ENCODE peak calls at places on chromosomes 1 and 21, in ten cellular contexts. One of them, this sample, is unnamed.

GRCh38 chr1:89724369-89725015 is 91.6 kb downstream of the LRRC8C start:
- DNase-seq in activated CD4-positive, CD25-positive, alpha-beta regulatory T cell: no peak
- DNase-seq in cardiac fibroblast: peak; percentile 93
- DNase-seq in endothelial cell: no peak
- DNase-seq in adipocyte: no peak
- DNase-seq in lung: no peak
- DNase-seq in neural progenitor cell: no peak
- DNase-seq in right cardiac atrium: no peak
- DNase-seq in colonic mucosa: no peak
- DNase-seq in NCI-H2227 treated with DMSO at 0.1 percent for 48 hours: no peak
- DNase-seq in this sample: no peak

GRCh38 chr1:221810406-221810805 is 68.5 kb upstream of the DUSP10 start:
- DNase-seq in activated CD4-positive, CD25-positive, alpha-beta regulatory T cell: no peak
- DNase-seq in cardiac fibroblast: peak; percentile 80
- DNase-seq in endothelial cell: no peak
- DNase-seq in adipocyte: peak; percentile 45
- DNase-seq in lung: no peak
- DNase-seq in neural progenitor cell: no peak
- DNase-seq in right cardiac atrium: no peak
- DNase-seq in colonic mucosa: no peak
- DNase-seq in NCI-H2227 treated with DMSO at 0.1 percent for 48 hours: no peak
- DNase-seq in this sample: no peak

GRCh38 chr1:197198333-197198732 is 51.9 kb upstream of the ASPM start:
- DNase-seq in activated CD4-positive, CD25-positive, alpha-beta regulatory T cell: no peak
- DNase-seq in cardiac fibroblast: no peak
- DNase-seq in endothelial cell: no peak
- DNase-seq in adipocyte: no peak
- DNase-seq in lung: no peak
- DNase-seq in neural progenitor cell: no peak
- DNase-seq in right cardiac atrium: no peak
- DNase-seq in colonic mucosa: no peak
- DNase-seq in NCI-H2227 treated with DMSO at 0.1 percent for 48 hours: no peak
- DNase-seq in this sample: no peak

GRCh38 chr1:227318852-227319607 is 738 bp upstream of the CDC42BPA start:
- DNase-seq in activated CD4-positive, CD25-positive, alpha-beta regulatory T cell: no peak
- DNase-seq in cardiac fibroblast: peak; percentile 38
- DNase-seq in endothelial cell: peak; percentile 40
- DNase-seq in adipocyte: peak; percentile 70
- DNase-seq in lung: peak; percentile 45
- DNase-seq in neural progenitor cell: peak; percentile 81
- DNase-seq in right cardiac atrium: peak; percentile 65
- DNase-seq in colonic mucosa: peak; percentile 66
- DNase-seq in NCI-H2227 treated with DMSO at 0.1 percent for 48 hours: peak; percentile 79
- DNase-seq in this sample: no peak

GRCh38 chr1:228735871-228736586 is 750 bp downstream of the RHOU start:
- DNase-seq in activated CD4-positive, CD25-positive, alpha-beta regulatory T cell: no peak
- DNase-seq in cardiac fibroblast: peak; percentile 19
- DNase-seq in endothelial cell: peak; percentile 37
- DNase-seq in adipocyte: peak; percentile 41
- DNase-seq in lung: peak; percentile 51
- DNase-seq in neural progenitor cell: peak; percentile 58
- DNase-seq in right cardiac atrium: peak; percentile 82
- DNase-seq in colonic mucosa: peak; percentile 72
- DNase-seq in NCI-H2227 treated with DMSO at 0.1 percent for 48 hours: no peak
- DNase-seq in this sample: peak; percentile 14

GRCh38 chr1:55362558-55362957 is 147.4 kb upstream of the USP24 start:
- DNase-seq in activated CD4-positive, CD25-positive, alpha-beta regulatory T cell: no peak
- DNase-seq in cardiac fibroblast: peak; percentile 86
- DNase-seq in endothelial cell: no peak
- DNase-seq in adipocyte: peak; percentile 54
- DNase-seq in lung: no peak
- DNase-seq in neural progenitor cell: no peak
- DNase-seq in right cardiac atrium: no peak
- DNase-seq in colonic mucosa: no peak
- DNase-seq in NCI-H2227 treated with DMSO at 0.1 percent for 48 hours: no peak
- DNase-seq in this sample: no peak

GRCh38 chr1:192807221-192807967 is 1.4 kb upstream of the RGS2 start:
- DNase-seq in activated CD4-positive, CD25-positive, alpha-beta regulatory T cell: no peak
- DNase-seq in cardiac fibroblast: peak; percentile 62
- DNase-seq in endothelial cell: no peak
- DNase-seq in adipocyte: peak; percentile 39
- DNase-seq in lung: no peak
- DNase-seq in neural progenitor cell: no peak
- DNase-seq in right cardiac atrium: no peak
- DNase-seq in colonic mucosa: no peak
- DNase-seq in NCI-H2227 treated with DMSO at 0.1 percent for 48 hours: peak; percentile 8
- DNase-seq in this sample: no peak

GRCh38 chr1:211885746-211886522 is 55.4 kb upstream of the LPGAT1 start:
- DNase-seq in activated CD4-positive, CD25-positive, alpha-beta regulatory T cell: no peak
- DNase-seq in cardiac fibroblast: no peak
- DNase-seq in endothelial cell: no peak
- DNase-seq in adipocyte: peak; percentile 13
- DNase-seq in lung: no peak
- DNase-seq in neural progenitor cell: no peak
- DNase-seq in right cardiac atrium: no peak
- DNase-seq in colonic mucosa: no peak
- DNase-seq in NCI-H2227 treated with DMSO at 0.1 percent for 48 hours: no peak
- DNase-seq in this sample: no peak

GRCh38 chr1:41400235-41400634 is 39.0 kb downstream of the FOXO6 start:
- DNase-seq in activated CD4-positive, CD25-positive, alpha-beta regulatory T cell: no peak
- DNase-seq in cardiac fibroblast: no peak
- DNase-seq in endothelial cell: no peak
- DNase-seq in adipocyte: no peak
- DNase-seq in lung: no peak
- DNase-seq in neural progenitor cell: no peak
- DNase-seq in right cardiac atrium: peak; percentile 59
- DNase-seq in colonic mucosa: no peak
- DNase-seq in NCI-H2227 treated with DMSO at 0.1 percent for 48 hours: no peak
- DNase-seq in this sample: no peak

GRCh38 chr1:101683561-101683960 is 313.2 kb downstream of the OLFM3 start:
- DNase-seq in activated CD4-positive, CD25-positive, alpha-beta regulatory T cell: no peak
- DNase-seq in cardiac fibroblast: no peak
- DNase-seq in endothelial cell: no peak
- DNase-seq in adipocyte: no peak
- DNase-seq in lung: no peak
- DNase-seq in neural progenitor cell: no peak
- DNase-seq in right cardiac atrium: no peak
- DNase-seq in colonic mucosa: no peak
- DNase-seq in NCI-H2227 treated with DMSO at 0.1 percent for 48 hours: no peak
- DNase-seq in this sample: no peak

GRCh38 chr21:20617130-20617529 is 381.1 kb upstream of the NCAM2 start:
- DNase-seq in activated CD4-positive, CD25-positive, alpha-beta regulatory T cell: no peak
- DNase-seq in cardiac fibroblast: no peak
- DNase-seq in endothelial cell: no peak
- DNase-seq in adipocyte: no peak
- DNase-seq in lung: no peak
- DNase-seq in neural progenitor cell: peak; percentile 55
- DNase-seq in right cardiac atrium: no peak
- DNase-seq in colonic mucosa: no peak
- DNase-seq in NCI-H2227 treated with DMSO at 0.1 percent for 48 hours: no peak
- DNase-seq in this sample: no peak

GRCh38 chr21:45544449-45545235 is 2.4 kb upstream of the SLC19A1 start:
- DNase-seq in activated CD4-positive, CD25-positive, alpha-beta regulatory T cell: no peak
- DNase-seq in cardiac fibroblast: no peak
- DNase-seq in endothelial cell: no peak
- DNase-seq in adipocyte: no peak
- DNase-seq in lung: no peak
- DNase-seq in neural progenitor cell: no peak
- DNase-seq in right cardiac atrium: peak; percentile 46
- DNase-seq in colonic mucosa: no peak
- DNase-seq in NCI-H2227 treated with DMSO at 0.1 percent for 48 hours: no peak
- DNase-seq in this sample: no peak

GRCh38 chr1:226661271-226661670 is 77.8 kb downstream of the ITPKB start:
- DNase-seq in activated CD4-positive, CD25-positive, alpha-beta regulatory T cell: no peak
- DNase-seq in cardiac fibroblast: no peak
- DNase-seq in endothelial cell: no peak
- DNase-seq in adipocyte: no peak
- DNase-seq in lung: no peak
- DNase-seq in neural progenitor cell: no peak
- DNase-seq in right cardiac atrium: no peak
- DNase-seq in colonic mucosa: no peak
- DNase-seq in NCI-H2227 treated with DMSO at 0.1 percent for 48 hours: no peak
- DNase-seq in this sample: no peak

GRCh38 chr1:12593621-12594066 is 24.4 kb downstream of the DHRS3 start:
- DNase-seq in activated CD4-positive, CD25-positive, alpha-beta regulatory T cell: no peak
- DNase-seq in cardiac fibroblast: peak; percentile 81
- DNase-seq in endothelial cell: no peak
- DNase-seq in adipocyte: peak; percentile 73
- DNase-seq in lung: peak; percentile 35
- DNase-seq in neural progenitor cell: no peak
- DNase-seq in right cardiac atrium: peak; percentile 88
- DNase-seq in colonic mucosa: peak; percentile 47
- DNase-seq in NCI-H2227 treated with DMSO at 0.1 percent for 48 hours: no peak
- DNase-seq in this sample: no peak

GRCh38 chr1:54297596-54298283 is 97.8 kb downstream of the MRPL37 start:
- DNase-seq in activated CD4-positive, CD25-positive, alpha-beta regulatory T cell: no peak
- DNase-seq in cardiac fibroblast: peak; percentile 18
- DNase-seq in endothelial cell: no peak
- DNase-seq in adipocyte: no peak
- DNase-seq in lung: no peak
- DNase-seq in neural progenitor cell: peak; percentile 91
- DNase-seq in right cardiac atrium: no peak
- DNase-seq in colonic mucosa: peak; percentile 85
- DNase-seq in NCI-H2227 treated with DMSO at 0.1 percent for 48 hours: no peak
- DNase-seq in this sample: no peak

GRCh38 chr21:44391345-44392091 is 38.1 kb downstream of the TRPM2 start:
- DNase-seq in activated CD4-positive, CD25-positive, alpha-beta regulatory T cell: no peak
- DNase-seq in cardiac fibroblast: no peak
- DNase-seq in endothelial cell: no peak
- DNase-seq in adipocyte: no peak
- DNase-seq in lung: no peak
- DNase-seq in neural progenitor cell: no peak
- DNase-seq in right cardiac atrium: peak; percentile 86
- DNase-seq in colonic mucosa: peak; percentile 40
- DNase-seq in NCI-H2227 treated with DMSO at 0.1 percent for 48 hours: no peak
- DNase-seq in this sample: no peak

GRCh38 chr1:3011631-3012510 is 9.4 kb upstream of the ACTRT2 start:
- DNase-seq in activated CD4-positive, CD25-positive, alpha-beta regulatory T cell: no peak
- DNase-seq in cardiac fibroblast: no peak
- DNase-seq in endothelial cell: no peak
- DNase-seq in adipocyte: no peak
- DNase-seq in lung: no peak
- DNase-seq in neural progenitor cell: no peak
- DNase-seq in right cardiac atrium: no peak
- DNase-seq in colonic mucosa: no peak
- DNase-seq in NCI-H2227 treated with DMSO at 0.1 percent for 48 hours: no peak
- DNase-seq in this sample: no peak

GRCh38 chr1:90476994-90477393 is 240.1 kb downstream of the BARHL2 start:
- DNase-seq in activated CD4-positive, CD25-positive, alpha-beta regulatory T cell: no peak
- DNase-seq in cardiac fibroblast: no peak
- DNase-seq in endothelial cell: no peak
- DNase-seq in adipocyte: no peak
- DNase-seq in lung: no peak
- DNase-seq in neural progenitor cell: peak; percentile 21
- DNase-seq in right cardiac atrium: no peak
- DNase-seq in colonic mucosa: no peak
- DNase-seq in NCI-H2227 treated with DMSO at 0.1 percent for 48 hours: no peak
- DNase-seq in this sample: no peak

GRCh38 chr1:14659913-14660312 is 61.4 kb downstream of the KAZN start:
- DNase-seq in activated CD4-positive, CD25-positive, alpha-beta regulatory T cell: no peak
- DNase-seq in cardiac fibroblast: no peak
- DNase-seq in endothelial cell: no peak
- DNase-seq in adipocyte: no peak
- DNase-seq in lung: no peak
- DNase-seq in neural progenitor cell: peak; percentile 60
- DNase-seq in right cardiac atrium: no peak
- DNase-seq in colonic mucosa: no peak
- DNase-seq in NCI-H2227 treated with DMSO at 0.1 percent for 48 hours: peak; percentile 81
- DNase-seq in this sample: no peak

GRCh38 chr1:28329395-28330153 is 734 bp downstream of the MED18 start:
- DNase-seq in activated CD4-positive, CD25-positive, alpha-beta regulatory T cell: no peak
- DNase-seq in cardiac fibroblast: peak; percentile 44
- DNase-seq in endothelial cell: peak; percentile 26
- DNase-seq in adipocyte: peak; percentile 36
- DNase-seq in lung: no peak
- DNase-seq in neural progenitor cell: peak; percentile 60
- DNase-seq in right cardiac atrium: peak; percentile 60
- DNase-seq in colonic mucosa: peak; percentile 36
- DNase-seq in NCI-H2227 treated with DMSO at 0.1 percent for 48 hours: peak; percentile 10
- DNase-seq in this sample: no peak

GRCh38 chr1:80059940-80060339 is 1053.4 kb upstream of the ADGRL4 start:
- DNase-seq in activated CD4-positive, CD25-positive, alpha-beta regulatory T cell: no peak
- DNase-seq in cardiac fibroblast: peak; percentile 45
- DNase-seq in endothelial cell: no peak
- DNase-seq in adipocyte: no peak
- DNase-seq in lung: no peak
- DNase-seq in neural progenitor cell: no peak
- DNase-seq in right cardiac atrium: no peak
- DNase-seq in colonic mucosa: no peak
- DNase-seq in NCI-H2227 treated with DMSO at 0.1 percent for 48 hours: no peak
- DNase-seq in this sample: no peak

GRCh38 chr21:44965251-44966022 is 25.6 kb downstream of the SLX9 start:
- DNase-seq in activated CD4-positive, CD25-positive, alpha-beta regulatory T cell: no peak
- DNase-seq in cardiac fibroblast: peak; percentile 38
- DNase-seq in endothelial cell: no peak
- DNase-seq in adipocyte: peak; percentile 26
- DNase-seq in lung: no peak
- DNase-seq in neural progenitor cell: no peak
- DNase-seq in right cardiac atrium: peak; percentile 47
- DNase-seq in colonic mucosa: no peak
- DNase-seq in NCI-H2227 treated with DMSO at 0.1 percent for 48 hours: no peak
- DNase-seq in this sample: no peak

GRCh38 chr1:109299087-109299983 is 7.5 kb downstream of the MYBPHL start:
- DNase-seq in activated CD4-positive, CD25-positive, alpha-beta regulatory T cell: no peak
- DNase-seq in cardiac fibroblast: peak; percentile 89
- DNase-seq in endothelial cell: no peak
- DNase-seq in adipocyte: peak; percentile 83
- DNase-seq in lung: no peak
- DNase-seq in neural progenitor cell: no peak
- DNase-seq in right cardiac atrium: peak; percentile 89
- DNase-seq in colonic mucosa: no peak
- DNase-seq in NCI-H2227 treated with DMSO at 0.1 percent for 48 hours: no peak
- DNase-seq in this sample: no peak

GRCh38 chr1:212979340-212980122 is 29.2 kb downstream of the VASH2 start:
- DNase-seq in activated CD4-positive, CD25-positive, alpha-beta regulatory T cell: no peak
- DNase-seq in cardiac fibroblast: peak; percentile 10
- DNase-seq in endothelial cell: no peak
- DNase-seq in adipocyte: no peak
- DNase-seq in lung: no peak
- DNase-seq in neural progenitor cell: no peak
- DNase-seq in right cardiac atrium: no peak
- DNase-seq in colonic mucosa: no peak
- DNase-seq in NCI-H2227 treated with DMSO at 0.1 percent for 48 hours: no peak
- DNase-seq in this sample: no peak

GRCh38 chr1:156786640-156787039 is 19.3 kb downstream of the PRCC start:
- DNase-seq in activated CD4-positive, CD25-positive, alpha-beta regulatory T cell: no peak
- DNase-seq in cardiac fibroblast: no peak
- DNase-seq in endothelial cell: no peak
- DNase-seq in adipocyte: no peak
- DNase-seq in lung: no peak
- DNase-seq in neural progenitor cell: no peak
- DNase-seq in right cardiac atrium: no peak
- DNase-seq in colonic mucosa: no peak
- DNase-seq in NCI-H2227 treated with DMSO at 0.1 percent for 48 hours: no peak
- DNase-seq in this sample: no peak

GRCh38 chr1:119488216-119488615 is 18.8 kb upstream of the HSD3B1 start:
- DNase-seq in activated CD4-positive, CD25-positive, alpha-beta regulatory T cell: no peak
- DNase-seq in cardiac fibroblast: no peak
- DNase-seq in endothelial cell: no peak
- DNase-seq in adipocyte: no peak
- DNase-seq in lung: no peak
- DNase-seq in neural progenitor cell: no peak
- DNase-seq in right cardiac atrium: no peak
- DNase-seq in colonic mucosa: no peak
- DNase-seq in NCI-H2227 treated with DMSO at 0.1 percent for 48 hours: no peak
- DNase-seq in this sample: no peak

GRCh38 chr21:38181101-38181500 is 75.7 kb upstream of the KCNJ15 start:
- DNase-seq in activated CD4-positive, CD25-positive, alpha-beta regulatory T cell: no peak
- DNase-seq in cardiac fibroblast: no peak
- DNase-seq in endothelial cell: no peak
- DNase-seq in adipocyte: peak; percentile 33
- DNase-seq in lung: no peak
- DNase-seq in neural progenitor cell: no peak
- DNase-seq in right cardiac atrium: no peak
- DNase-seq in colonic mucosa: no peak
- DNase-seq in NCI-H2227 treated with DMSO at 0.1 percent for 48 hours: no peak
- DNase-seq in this sample: no peak

GRCh38 chr1:243718893-243719292 is 131.2 kb downstream of the AKT3 start:
- DNase-seq in activated CD4-positive, CD25-positive, alpha-beta regulatory T cell: no peak
- DNase-seq in cardiac fibroblast: peak; percentile 87
- DNase-seq in endothelial cell: no peak
- DNase-seq in adipocyte: peak; percentile 69
- DNase-seq in lung: no peak
- DNase-seq in neural progenitor cell: no peak
- DNase-seq in right cardiac atrium: no peak
- DNase-seq in colonic mucosa: no peak
- DNase-seq in NCI-H2227 treated with DMSO at 0.1 percent for 48 hours: no peak
- DNase-seq in this sample: no peak

This sample was measured in progenitor cell of endocrine pancreas.